ENCODE peak calls at places on chromosomes 4 and X, in eight cellular contexts. One of them, this sample, is unnamed.

GRCh38 chr4:46955601-46956000 is 37.8 kb downstream of the GABRA4 start:
- DNase-seq in BJ: no peak
- DNase-seq in cardiac muscle cell: no peak
- DNase-seq in AG09309: no peak
- DNase-seq in astrocyte of the spinal cord: no peak
- DNase-seq in dorsolateral prefrontal cortex: no peak
- DNase-seq in DND-41: no peak
- DNase-seq in HL-60: no peak
- DNase-seq in this sample: no peak

GRCh38 chr4:79578613-79579012 is 170.6 kb upstream of the GK2 start:
- DNase-seq in dorsolateral prefrontal cortex: no peak
- DNase-seq in astrocyte of the spinal cord: no peak
- DNase-seq in DND-41: no peak
- DNase-seq in cardiac muscle cell: no peak
- DNase-seq in BJ: no peak
- DNase-seq in AG09309: no peak
- DNase-seq in HL-60: peak
- DNase-seq in this sample: no peak

GRCh38 chrX:25873196-25873595 is 264.9 kb upstream of the MAGEB18 start:
- DNase-seq in cardiac muscle cell: peak
- DNase-seq in DND-41: no peak
- DNase-seq in dorsolateral prefrontal cortex: no peak
- DNase-seq in BJ: no peak
- DNase-seq in HL-60: no peak
- DNase-seq in astrocyte of the spinal cord: no peak
- DNase-seq in AG09309: no peak
- DNase-seq in this sample: no peak

GRCh38 chrX:19888419-19888879 is 1.0 kb upstream of the SH3KBP1 start:
- DNase-seq in AG09309: peak
- DNase-seq in dorsolateral prefrontal cortex: peak
- DNase-seq in HL-60: peak
- DNase-seq in DND-41: peak
- DNase-seq in astrocyte of the spinal cord: peak
- DNase-seq in cardiac muscle cell: peak
- DNase-seq in BJ: peak
- DNase-seq in this sample: peak

GRCh38 chrX:22746081-22746480 is 253.7 kb upstream of the DDX53 start:
- DNase-seq in AG09309: no peak
- DNase-seq in HL-60: no peak
- DNase-seq in cardiac muscle cell: no peak
- DNase-seq in BJ: no peak
- DNase-seq in astrocyte of the spinal cord: no peak
- DNase-seq in DND-41: no peak
- DNase-seq in dorsolateral prefrontal cortex: no peak
- DNase-seq in this sample: no peak

GRCh38 chrX:123222920-123223319 is 38.8 kb downstream of the GRIA3 start:
- DNase-seq in HL-60: no peak
- DNase-seq in AG09309: no peak
- DNase-seq in BJ: no peak
- DNase-seq in dorsolateral prefrontal cortex: no peak
- DNase-seq in DND-41: no peak
- DNase-seq in cardiac muscle cell: no peak
- DNase-seq in astrocyte of the spinal cord: no peak
- DNase-seq in this sample: no peak

GRCh38 chr4:159446266-159446976 is 343.5 kb downstream of the RAPGEF2 start:
- DNase-seq in DND-41: peak
- DNase-seq in AG09309: peak
- DNase-seq in cardiac muscle cell: peak
- DNase-seq in HL-60: peak
- DNase-seq in dorsolateral prefrontal cortex: peak
- DNase-seq in BJ: peak
- DNase-seq in astrocyte of the spinal cord: peak
- DNase-seq in this sample: peak

GRCh38 chr4:106270708-106271107 is 45.3 kb downstream of the TBCK start:
- DNase-seq in cardiac muscle cell: no peak
- DNase-seq in DND-41: no peak
- DNase-seq in AG09309: no peak
- DNase-seq in HL-60: no peak
- DNase-seq in dorsolateral prefrontal cortex: no peak
- DNase-seq in astrocyte of the spinal cord: no peak
- DNase-seq in BJ: no peak
- DNase-seq in this sample: no peak

GRCh38 chrX:123773258-123773978 is 40.6 kb upstream of the THOC2 start:
- DNase-seq in DND-41: no peak
- DNase-seq in AG09309: no peak
- DNase-seq in BJ: no peak
- DNase-seq in cardiac muscle cell: peak
- DNase-seq in dorsolateral prefrontal cortex: no peak
- DNase-seq in astrocyte of the spinal cord: no peak
- DNase-seq in HL-60: no peak
- DNase-seq in this sample: no peak

GRCh38 chrX:71917621-71918341 is 7.1 kb downstream of the NHSL2 start:
- DNase-seq in BJ: no peak
- DNase-seq in DND-41: no peak
- DNase-seq in dorsolateral prefrontal cortex: no peak
- DNase-seq in HL-60: no peak
- DNase-seq in cardiac muscle cell: peak
- DNase-seq in AG09309: no peak
- DNase-seq in astrocyte of the spinal cord: no peak
- DNase-seq in this sample: no peak

GRCh38 chr4:34178476-34178875 is 2065.8 kb downstream of the ARAP2 start:
- DNase-seq in astrocyte of the spinal cord: no peak
- DNase-seq in HL-60: no peak
- DNase-seq in cardiac muscle cell: no peak
- DNase-seq in dorsolateral prefrontal cortex: no peak
- DNase-seq in DND-41: no peak
- DNase-seq in BJ: no peak
- DNase-seq in AG09309: no peak
- DNase-seq in this sample: no peak

GRCh38 chr4:15482842-15483241 is 13.2 kb downstream of the CC2D2A start:
- DNase-seq in BJ: no peak
- DNase-seq in cardiac muscle cell: peak
- DNase-seq in DND-41: no peak
- DNase-seq in HL-60: no peak
- DNase-seq in AG09309: no peak
- DNase-seq in dorsolateral prefrontal cortex: no peak
- DNase-seq in astrocyte of the spinal cord: no peak
- DNase-seq in this sample: no peak

GRCh38 chr4:65046496-65047101 is 623.7 kb downstream of the EPHA5 start:
- DNase-seq in AG09309: no peak
- DNase-seq in BJ: no peak
- DNase-seq in HL-60: no peak
- DNase-seq in cardiac muscle cell: no peak
- DNase-seq in astrocyte of the spinal cord: peak
- DNase-seq in dorsolateral prefrontal cortex: no peak
- DNase-seq in DND-41: peak
- DNase-seq in this sample: no peak

GRCh38 chrX:48666649-48667048 is 16.9 kb upstream of the WAS start:
- DNase-seq in astrocyte of the spinal cord: no peak
- DNase-seq in BJ: no peak
- DNase-seq in HL-60: no peak
- DNase-seq in DND-41: no peak
- DNase-seq in dorsolateral prefrontal cortex: no peak
- DNase-seq in AG09309: no peak
- DNase-seq in cardiac muscle cell: no peak
- DNase-seq in this sample: no peak

GRCh38 chr4:89797117-89797516 is 39.8 kb downstream of the SNCA start:
- DNase-seq in HL-60: no peak
- DNase-seq in DND-41: no peak
- DNase-seq in cardiac muscle cell: peak
- DNase-seq in AG09309: no peak
- DNase-seq in dorsolateral prefrontal cortex: no peak
- DNase-seq in BJ: no peak
- DNase-seq in astrocyte of the spinal cord: peak
- DNase-seq in this sample: no peak

GRCh38 chr4:155675709-155676429 is 9.2 kb downstream of the GUCY1A1 start:
- DNase-seq in cardiac muscle cell: peak
- DNase-seq in AG09309: peak
- DNase-seq in DND-41: no peak
- DNase-seq in astrocyte of the spinal cord: no peak
- DNase-seq in dorsolateral prefrontal cortex: no peak
- DNase-seq in BJ: no peak
- DNase-seq in HL-60: peak
- DNase-seq in this sample: peak

GRCh38 chrX:109635151-109635550 is 10.2 kb upstream of the KCNE5 start:
- DNase-seq in astrocyte of the spinal cord: peak
- DNase-seq in HL-60: peak
- DNase-seq in BJ: no peak
- DNase-seq in AG09309: no peak
- DNase-seq in cardiac muscle cell: peak
- DNase-seq in DND-41: no peak
- DNase-seq in dorsolateral prefrontal cortex: no peak
- DNase-seq in this sample: peak

GRCh38 chr4:11597506-11597905 is 168.8 kb upstream of the HS3ST1 start:
- DNase-seq in dorsolateral prefrontal cortex: no peak
- DNase-seq in AG09309: no peak
- DNase-seq in HL-60: no peak
- DNase-seq in DND-41: no peak
- DNase-seq in BJ: no peak
- DNase-seq in cardiac muscle cell: no peak
- DNase-seq in astrocyte of the spinal cord: no peak
- DNase-seq in this sample: no peak

GRCh38 chr4:13701937-13702446 is 74.5 kb upstream of the BOD1L1 start:
- DNase-seq in BJ: peak
- DNase-seq in AG09309: peak
- DNase-seq in cardiac muscle cell: peak
- DNase-seq in HL-60: no peak
- DNase-seq in DND-41: no peak
- DNase-seq in dorsolateral prefrontal cortex: no peak
- DNase-seq in astrocyte of the spinal cord: peak
- DNase-seq in this sample: no peak

GRCh38 chr4:123889376-123889945 is 492.9 kb downstream of the SPRY1 start:
- DNase-seq in DND-41: no peak
- DNase-seq in BJ: no peak
- DNase-seq in AG09309: no peak
- DNase-seq in astrocyte of the spinal cord: peak
- DNase-seq in cardiac muscle cell: peak
- DNase-seq in dorsolateral prefrontal cortex: no peak
- DNase-seq in HL-60: no peak
- DNase-seq in this sample: no peak

GRCh38 chrX:134546187-134546586 is 86.2 kb downstream of the HPRT1 start:
- DNase-seq in cardiac muscle cell: peak
- DNase-seq in dorsolateral prefrontal cortex: no peak
- DNase-seq in AG09309: no peak
- DNase-seq in astrocyte of the spinal cord: no peak
- DNase-seq in BJ: no peak
- DNase-seq in HL-60: no peak
- DNase-seq in DND-41: no peak
- DNase-seq in this sample: no peak

GRCh38 chr4:40576651-40577480 is 52.8 kb downstream of the RBM47 start:
- DNase-seq in DND-41: no peak
- DNase-seq in astrocyte of the spinal cord: peak
- DNase-seq in HL-60: peak
- DNase-seq in cardiac muscle cell: peak
- DNase-seq in dorsolateral prefrontal cortex: peak
- DNase-seq in BJ: peak
- DNase-seq in AG09309: peak
- DNase-seq in this sample: peak

GRCh38 chr4:52551487-52551886 is 107.6 kb downstream of the USP46 start:
- DNase-seq in BJ: no peak
- DNase-seq in HL-60: no peak
- DNase-seq in astrocyte of the spinal cord: no peak
- DNase-seq in AG09309: no peak
- DNase-seq in DND-41: no peak
- DNase-seq in cardiac muscle cell: peak
- DNase-seq in dorsolateral prefrontal cortex: no peak
- DNase-seq in this sample: no peak

GRCh38 chr4:71186566-71187398 is 152.0 kb upstream of the SLC4A4 start:
- DNase-seq in cardiac muscle cell: peak
- DNase-seq in BJ: no peak
- DNase-seq in HL-60: no peak
- DNase-seq in DND-41: peak
- DNase-seq in dorsolateral prefrontal cortex: no peak
- DNase-seq in AG09309: no peak
- DNase-seq in astrocyte of the spinal cord: peak
- DNase-seq in this sample: no peak

GRCh38 chr4:76690091-76690905 is 207.6 kb downstream of the SOWAHB start:
- DNase-seq in AG09309: no peak
- DNase-seq in HL-60: no peak
- DNase-seq in DND-41: no peak
- DNase-seq in BJ: no peak
- DNase-seq in cardiac muscle cell: no peak
- DNase-seq in astrocyte of the spinal cord: peak
- DNase-seq in dorsolateral prefrontal cortex: no peak
- DNase-seq in this sample: peak
- H3K4me3 ChIP-seq in AG09309: peak
- H3K4me3 ChIP-seq in HL-60: no peak
- H3K4me3 ChIP-seq in DND-41: no peak
- H3K4me3 ChIP-seq in BJ: peak
- H3K4me3 ChIP-seq in cardiac muscle cell: peak
- H3K4me3 ChIP-seq in astrocyte of the spinal cord: peak
- H3K4me3 ChIP-seq in dorsolateral prefrontal cortex: peak
- H3K4me3 ChIP-seq in this sample: peak

GRCh38 chrX:100424012-100424411 is 13.9 kb upstream of the PCDH19 start:
- DNase-seq in cardiac muscle cell: no peak
- DNase-seq in BJ: no peak
- DNase-seq in AG09309: no peak
- DNase-seq in DND-41: no peak
- DNase-seq in HL-60: no peak
- DNase-seq in astrocyte of the spinal cord: no peak
- DNase-seq in dorsolateral prefrontal cortex: no peak
- DNase-seq in this sample: no peak
- TF ChIP-seq CTCF in cardiac muscle cell: peak
- TF ChIP-seq CTCF in BJ: no peak
- TF ChIP-seq CTCF in AG09309: no peak
- TF ChIP-seq CTCF in DND-41: no peak
- TF ChIP-seq CTCF in HL-60: no peak
- TF ChIP-seq CTCF in astrocyte of the spinal cord: no peak
- TF ChIP-seq CTCF in dorsolateral prefrontal cortex: no peak
- TF ChIP-seq CTCF in this sample: no peak

DNA sequence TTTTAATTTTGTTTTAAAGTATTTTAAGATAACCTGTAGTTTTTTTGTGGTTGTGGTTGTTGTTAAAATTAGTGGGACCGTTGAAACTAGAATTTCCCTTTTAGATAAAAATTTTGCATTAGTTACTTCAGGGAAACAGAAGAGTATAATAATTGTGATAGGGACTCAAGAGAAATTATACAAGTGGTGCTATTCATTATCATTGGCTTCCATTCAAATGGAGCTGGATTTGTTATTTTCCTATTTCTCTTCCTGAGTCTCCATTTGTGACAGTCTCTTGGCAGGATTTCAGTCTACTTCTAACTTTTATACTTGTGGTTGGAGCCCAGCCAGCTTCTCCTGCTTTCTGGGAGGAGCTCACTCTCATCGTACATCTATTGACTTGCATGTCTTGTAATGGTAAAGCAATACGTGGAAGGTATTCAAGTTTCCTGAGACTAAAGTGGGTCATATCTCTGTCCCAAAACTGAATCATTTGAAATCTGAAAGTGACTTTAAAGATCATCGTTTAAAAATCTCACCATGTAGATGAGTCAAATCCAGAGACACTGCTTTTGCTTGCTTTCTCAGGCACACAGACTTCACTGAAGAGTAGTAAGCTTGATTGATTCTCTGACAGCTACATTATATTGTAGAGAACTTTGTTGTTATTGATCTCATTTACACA is 155.8 kb downstream of the RPA4 start:
- DNase-seq in BJ: no peak
- DNase-seq in DND-41: no peak
- DNase-seq in astrocyte of the spinal cord: peak
- DNase-seq in cardiac muscle cell: peak
- DNase-seq in AG09309: no peak
- DNase-seq in HL-60: no peak
- DNase-seq in dorsolateral prefrontal cortex: no peak
- DNase-seq in this sample: peak
- H3K4me3 ChIP-seq in BJ: no peak
- H3K4me3 ChIP-seq in DND-41: no peak
- H3K4me3 ChIP-seq in astrocyte of the spinal cord: no peak
- H3K4me3 ChIP-seq in cardiac muscle cell: no peak
- H3K4me3 ChIP-seq in AG09309: no peak
- H3K4me3 ChIP-seq in HL-60: no peak
- H3K4me3 ChIP-seq in dorsolateral prefrontal cortex: no peak
- H3K4me3 ChIP-seq in this sample: no peak

GRCh38 chr4:6873291-6873690 is 36.3 kb upstream of the TBC1D14 start:
- DNase-seq in astrocyte of the spinal cord: no peak
- DNase-seq in cardiac muscle cell: peak
- DNase-seq in HL-60: no peak
- DNase-seq in BJ: no peak
- DNase-seq in DND-41: no peak
- DNase-seq in AG09309: no peak
- DNase-seq in dorsolateral prefrontal cortex: no peak
- DNase-seq in this sample: peak
- TF ChIP-seq CTCF in astrocyte of the spinal cord: peak
- TF ChIP-seq CTCF in cardiac muscle cell: peak
- TF ChIP-seq CTCF in HL-60: no peak
- TF ChIP-seq CTCF in BJ: peak
- TF ChIP-seq CTCF in DND-41: peak
- TF ChIP-seq CTCF in AG09309: peak
- TF ChIP-seq CTCF in dorsolateral prefrontal cortex: no peak
- TF ChIP-seq CTCF in this sample: no peak

This sample was measured in GM12865.